ENCODE peak calls at places on chromosomes 1 and 21, in eight cellular contexts. Y is upper lobe of left lung, Q is transverse colon, J is A549, Z is K562, T is stomach, A is sigmoid colon, W is H1. P is an unnamed sample.

GRCh38 chr21:15224346-15225086 is 159.7 kb upstream of the NRIP1 start:
- DNase-seq in Y (no peak), Q (no peak), J (peak), Z (no peak), T (no peak), A (no peak), W (no peak), P (no peak)

GRCh38 chr1:83959824-83960441 is 39.0 kb downstream of the TTLL7 start:
- DNase-seq in Y (no peak), Q (no peak), J (no peak), Z (no peak), T (no peak), A (no peak), W (no peak), P (no peak)

GRCh38 chr1:89166705-89167104 is 9.1 kb downstream of the GBP7 start:
- DNase-seq in Y (no peak), Q (no peak), J (no peak), Z (no peak), T (no peak), A (no peak), W (no peak), P (no peak)

GRCh38 chr1:116902718-116903390 is 6.9 kb upstream of the PTGFRN start:
- DNase-seq in Y (no peak), Q (no peak), J (no peak), Z (no peak), T (no peak), A (peak), W (no peak), P (no peak)

GRCh38 chr1:212467843-212468482 is 35.2 kb downstream of the NENF start:
- DNase-seq in Y (no peak), Q (no peak), J (no peak), Z (no peak), T (no peak), A (no peak), W (no peak), P (no peak)

GRCh38 chr1:216700779-216701178 is 22.4 kb downstream of the ESRRG start:
- DNase-seq in Y (no peak), Q (no peak), J (no peak), Z (no peak), T (no peak), A (no peak), W (no peak), P (no peak)

GRCh38 chr1:60958001-60958400 is 124.4 kb upstream of the NFIA start:
- DNase-seq in Y (no peak), Q (no peak), J (no peak), Z (peak), T (no peak), A (no peak), W (no peak), P (no peak)

GRCh38 chr1:193565971-193566577 is 379.7 kb upstream of the B3GALT2 start:
- DNase-seq in Y (no peak), Q (no peak), J (no peak), Z (no peak), T (no peak), A (no peak), W (no peak), P (no peak)

GRCh38 chr1:46530791-46531409 is 20.5 kb downstream of the KNCN start:
- DNase-seq in Y (no peak), Q (no peak), J (no peak), Z (no peak), T (no peak), A (no peak), W (no peak), P (no peak)

GRCh38 chr21:25350056-25350455 is 257.2 kb downstream of the MRPL39 start:
- DNase-seq in Y (no peak), Q (no peak), J (no peak), Z (peak), T (no peak), A (no peak), W (peak), P (no peak)

GRCh38 chr1:20426923-20427322 is 59.1 kb downstream of the CAMK2N1 start:
- DNase-seq in Y (no peak), Q (no peak), J (peak), Z (no peak), T (no peak), A (no peak), W (no peak), P (no peak)

GRCh38 chr1:90000934-90001676 is 6.2 kb downstream of the ZNF326 start:
- DNase-seq in Y (no peak), Q (no peak), J (no peak), Z (peak), T (no peak), A (no peak), W (no peak), P (no peak)

GRCh38 chr1:5644281-5645134 is 347.7 kb downstream of the NPHP4 start:
- DNase-seq in Y (no peak), Q (no peak), J (no peak), Z (no peak), T (peak), A (no peak), W (peak), P (no peak)

GRCh38 chr21:28959367-28960099 is 33.1 kb downstream of the LTN1 start:
- DNase-seq in Y (no peak), Q (no peak), J (peak), Z (no peak), T (no peak), A (no peak), W (no peak), P (no peak)

GRCh38 chr21:33140288-33140687 is 70.3 kb downstream of the OLIG1 start:
- DNase-seq in Y (no peak), Q (no peak), J (no peak), Z (no peak), T (no peak), A (no peak), W (no peak), P (no peak)

GRCh38 chr1:85374160-85374559 is 90.8 kb downstream of the DDAH1 start:
- DNase-seq in Y (no peak), Q (no peak), J (peak), Z (no peak), T (no peak), A (no peak), W (no peak), P (no peak)

GRCh38 chr1:18404460-18404859 is 76.3 kb upstream of the KLHDC7A start:
- DNase-seq in Y (no peak), Q (no peak), J (no peak), Z (no peak), T (no peak), A (no peak), W (no peak), P (no peak)

GRCh38 chr1:67963263-67963662 is 87.2 kb downstream of the DIRAS3 start:
- DNase-seq in Y (no peak), Q (no peak), J (no peak), Z (no peak), T (no peak), A (no peak), W (no peak), P (no peak)

GRCh38 chr1:161179698-161180097 is 2.4 kb upstream of the B4GALT3 start:
- DNase-seq in Y (no peak), Q (no peak), J (no peak), Z (no peak), T (no peak), A (no peak), W (no peak), P (no peak)

GRCh38 chr1:161175771-161176453 is 1.4 kb downstream of the B4GALT3 start:
- DNase-seq in Y (no peak), Q (no peak), J (no peak), Z (no peak), T (no peak), A (no peak), W (no peak), P (no peak)

GRCh38 chr1:161176468-161177111 is 717 bp downstream of the B4GALT3 start:
- DNase-seq in Y (no peak), Q (no peak), J (no peak), Z (no peak), T (no peak), A (no peak), W (no peak), P (no peak)

GRCh38 chr1:161177936-161178244 is 583 bp upstream of the B4GALT3 start:
- DNase-seq in Y (no peak), Q (no peak), J (no peak), Z (no peak), T (no peak), A (no peak), W (no peak), P (no peak)

GRCh38 chr1:161177112-161177935 is at the start of gene B4GALT3:
- DNase-seq in Y (peak), Q (peak), J (peak), Z (peak), T (peak), A (peak), W (peak), P (peak)
- TF ChIP-seq POLR2A in Y (peak), Q (peak), J (peak), Z (peak), T (peak), A (peak), W (peak), P (peak)

DNA sequence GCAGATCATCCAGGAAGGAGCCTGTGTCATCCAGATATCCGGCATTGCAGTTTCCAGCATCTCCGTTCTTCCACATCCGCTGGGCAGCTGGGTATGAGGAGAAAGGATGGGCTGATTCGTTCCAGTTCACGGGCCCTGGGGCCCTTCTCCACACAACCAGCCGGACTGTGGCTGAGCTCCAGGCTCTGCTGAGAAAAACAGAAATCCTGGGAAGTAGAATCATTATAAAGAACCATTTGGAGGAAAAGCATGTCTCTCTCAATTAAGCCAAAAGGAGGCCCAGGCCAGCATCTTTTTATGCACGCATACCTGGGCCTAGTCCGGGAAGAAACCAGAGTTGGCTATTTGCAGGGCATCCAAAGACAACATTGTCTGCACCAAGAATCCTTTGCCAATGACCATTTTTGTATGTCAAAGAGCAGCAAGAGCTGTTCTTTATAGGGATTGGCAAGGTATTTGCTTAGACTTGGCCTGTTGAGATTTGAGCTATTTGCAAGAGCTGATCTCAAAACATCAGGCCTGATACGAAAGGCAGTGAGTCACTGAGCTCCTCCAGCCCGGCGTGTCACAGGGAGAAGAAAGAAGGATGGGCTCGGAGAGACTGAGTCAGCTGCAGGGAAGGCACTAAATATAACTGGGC is 84.9 kb upstream of the ARHGEF16 start:
- DNase-seq in Y (no peak), Q (no peak), J (no peak), Z (no peak), T (peak), A (peak), W (no peak), P (peak)
- TF ChIP-seq EP300 in Y (no peak), Q (no peak), J (no peak), Z (no peak), T (no peak), A (no peak), W (no peak), P (peak)

DNA sequence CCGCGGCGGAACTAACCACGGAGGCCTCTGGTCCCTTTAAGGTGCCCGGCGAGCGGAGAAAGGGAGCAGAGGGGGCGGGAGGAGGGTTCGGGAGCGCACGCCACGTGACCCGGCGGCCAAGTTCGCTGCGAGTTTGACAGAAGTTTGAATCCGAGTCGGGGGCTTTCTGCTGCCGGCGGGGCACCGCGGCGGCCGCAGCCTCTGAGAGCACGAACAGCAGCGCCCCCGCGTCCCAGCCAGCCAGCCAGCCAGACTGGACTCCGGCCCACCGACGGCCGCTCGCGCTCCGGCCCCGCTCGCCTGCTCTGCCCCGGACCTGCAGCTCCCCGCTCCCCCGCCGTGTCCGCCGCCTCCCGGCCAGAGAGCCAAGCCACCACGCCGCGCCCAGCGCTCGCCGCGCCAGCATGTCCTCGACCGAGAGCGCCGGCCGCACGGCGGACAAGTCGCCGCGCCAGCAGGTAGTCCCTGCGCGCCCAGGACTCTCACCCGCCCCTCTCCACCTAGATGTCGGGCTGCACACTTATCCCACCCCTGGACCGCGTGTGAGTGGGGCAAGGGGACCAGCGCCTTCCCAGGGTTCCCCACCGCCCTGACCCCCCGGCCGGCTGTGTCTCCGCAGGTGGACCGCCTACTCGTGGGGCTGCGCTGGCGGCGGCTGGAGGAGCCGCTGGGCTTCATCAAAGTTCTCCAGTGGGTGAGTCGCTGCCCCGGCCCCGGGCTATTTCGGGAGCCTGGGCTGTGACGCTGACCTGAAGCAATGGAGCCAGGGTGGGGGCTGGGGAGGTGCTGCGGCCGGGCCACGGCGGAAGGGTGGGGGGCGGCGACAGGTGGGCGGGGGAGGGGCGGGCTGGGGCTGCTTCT is at the start of gene SYPL2:
- DNase-seq in Y (peak), Q (peak), J (no peak), Z (peak), T (peak), A (peak), W (peak), P (peak)
- H3K4me3 ChIP-seq in Y (peak), Q (peak), J (peak), Z (peak), T (peak), A (peak), W (peak), P (peak)

GRCh38 chr1:119711804-119712341 is at the start of gene PHGDH:
- DNase-seq in Y (no peak), Q (peak), J (peak), Z (peak), T (peak), A (peak), W (peak), P (peak)
- TF ChIP-seq POLR2A in Y (peak), Q (no peak), J (no peak), Z (peak), T (no peak), A (peak), W (peak), P (peak)

GRCh38 chr1:170623171-170623570 is 40.8 kb upstream of the PRRX1 start:
- DNase-seq in Y (no peak), Q (no peak), J (no peak), Z (no peak), T (no peak), A (no peak), W (no peak), P (no peak)
- TF ChIP-seq EP300 in Y (no peak), Q (no peak), J (no peak), Z (no peak), T (no peak), A (no peak), W (no peak), P (no peak)

DNA sequence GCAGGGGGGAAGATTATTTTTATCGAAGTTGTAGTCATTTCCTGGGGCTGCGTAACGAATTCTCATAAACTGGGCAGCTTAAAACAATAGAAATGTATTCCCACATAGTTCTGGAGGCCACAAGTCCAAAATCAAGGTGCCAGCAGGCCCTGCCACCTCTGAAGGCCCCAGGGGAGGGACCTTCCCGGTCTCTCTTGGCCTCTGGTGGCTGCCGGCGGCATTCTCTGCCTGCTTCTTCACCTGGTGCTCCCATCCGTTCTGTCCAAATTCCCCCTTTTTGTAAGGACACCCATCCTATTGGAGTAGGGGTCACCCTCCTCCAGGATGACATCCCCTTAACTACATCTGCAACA is 92.8 kb downstream of the PDE9A start:
- DNase-seq in Y (no peak), Q (no peak), J (no peak), Z (no peak), T (no peak), A (peak), W (no peak), P (no peak)
- H3K4me3 ChIP-seq in Y (no peak), Q (no peak), J (no peak), Z (no peak), T (no peak), A (no peak), W (no peak), P (no peak)

DNA sequence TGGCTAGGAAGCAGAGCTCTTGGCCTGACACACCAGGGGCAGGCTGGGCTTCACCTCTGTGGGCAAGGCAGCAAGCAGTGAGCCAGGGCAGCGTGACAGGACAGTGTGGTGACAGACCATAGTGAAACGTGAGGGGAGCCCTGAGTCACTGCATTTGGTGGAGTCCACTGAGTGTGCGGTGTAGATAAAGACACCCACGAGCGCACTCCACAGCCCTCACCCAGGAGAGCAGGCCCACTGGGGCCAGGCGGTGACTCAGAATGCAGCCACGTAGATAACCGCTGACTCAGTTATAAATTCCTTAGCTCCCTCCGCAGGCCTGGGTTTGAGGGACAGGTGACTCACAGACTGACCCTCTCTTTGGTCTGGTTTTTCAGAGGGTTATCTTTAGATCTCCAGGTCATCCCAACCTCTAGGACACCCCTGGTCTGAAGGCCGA is 90.1 kb upstream of the TSPAN2 start:
- DNase-seq in Y (no peak), Q (no peak), J (peak), Z (peak), T (no peak), A (no peak), W (no peak), P (no peak)
- TF ChIP-seq POLR2A in Y (no peak), Q (no peak), J (no peak), Z (no peak), T (no peak), A (no peak), W (no peak), P (no peak)